ENCODE peak calls at places on chromosomes 12 and 14, in five cellular contexts. E is neuronal stem cell, O is IMR-90, A is mesendoderm, D is mesenchymal stem cell. Q is an unnamed sample.
A peak's percentile ranks its signal among the peaks of the same experiment; 100 is the strongest.

GRCh38 chr14:104011824-104012517 is 69.6 kb upstream of the RD3L start:
- DNase-seq in E (no peak), O (no peak), A (no peak), D (no peak), Q (peak; percentile 30)

GRCh38 chr12:52879394-52880351 is 25.2 kb downstream of the KRT8 start:
- DNase-seq in E (peak; percentile 93), O (peak; percentile 86), A (peak; percentile 98), D (peak; percentile 92), Q (peak; percentile 84)

GRCh38 chr12:39959467-39959866 is 146.4 kb downstream of the SLC2A13 start:
- DNase-seq in E (no peak), O (no peak), A (no peak), D (no peak), Q (no peak)

GRCh38 chr14:72402429-72402772 is 470.2 kb downstream of the RGS6 start:
- DNase-seq in E (no peak), O (no peak), A (no peak), D (no peak), Q (no peak)

GRCh38 chr12:31510034-31510433 is 80.9 kb downstream of the DENND5B start:
- DNase-seq in E (no peak), O (peak; percentile 22), A (no peak), D (no peak), Q (no peak)

GRCh38 chr12:57735198-57735855 is 3.2 kb downstream of the AGAP2 start:
- DNase-seq in E (no peak), O (no peak), A (peak; percentile 56), D (no peak), Q (no peak)

GRCh38 chr12:50058743-50059312 is 1.4 kb downstream of the ASIC1 start:
- DNase-seq in E (no peak), O (no peak), A (no peak), D (no peak), Q (no peak)

GRCh38 chr14:68476212-68476964 is 316.5 kb downstream of the ZFP36L1 start:
- DNase-seq in E (no peak), O (peak; percentile 84), A (peak; percentile 80), D (peak; percentile 97), Q (peak; percentile 77)

GRCh38 chr14:38197001-38197760 is 10.5 kb upstream of the SSTR1 start:
- DNase-seq in E (no peak), O (peak; percentile 38), A (no peak), D (no peak), Q (no peak)

GRCh38 chr14:68819260-68819691 is 26.4 kb upstream of the ZFP36L1 start:
- DNase-seq in E (no peak), O (peak; percentile 66), A (peak; percentile 92), D (peak; percentile 70), Q (peak; percentile 86)

GRCh38 chr12:114342651-114343050 is 63.3 kb downstream of the TBX5 start:
- DNase-seq in E (no peak), O (peak; percentile 2), A (no peak), D (no peak), Q (no peak)

GRCh38 chr12:41983394-41983793 is 161.3 kb downstream of the GXYLT1 start:
- DNase-seq in E (no peak), O (no peak), A (no peak), D (no peak), Q (no peak)

GRCh38 chr12:38905480-38906351 is at the start of gene CPNE8:
- DNase-seq in E (peak; percentile 52), O (no peak), A (peak; percentile 77), D (peak; percentile 94), Q (peak; percentile 85)

GRCh38 chr14:37443461-37443860 is 151.6 kb downstream of the FOXA1 start:
- DNase-seq in E (no peak), O (peak; percentile 49), A (no peak), D (no peak), Q (no peak)

GRCh38 chr12:8455727-8456360 is at the start of gene CLEC6A:
- DNase-seq in E (no peak), O (no peak), A (no peak), D (no peak), Q (no peak)

GRCh38 chr12:5461966-5462365 is 30.1 kb downstream of the NTF3 start:
- DNase-seq in E (no peak), O (no peak), A (peak; percentile 20), D (no peak), Q (no peak)

GRCh38 chr12:95349291-95349690 is 124.7 kb upstream of the METAP2 start:
- DNase-seq in E (no peak), O (no peak), A (no peak), D (no peak), Q (no peak)

GRCh38 chr12:43675048-43675904 is 83.3 kb downstream of the PUS7L start:
- DNase-seq in E (no peak), O (no peak), A (peak; percentile 83), D (no peak), Q (peak; percentile 99)

GRCh38 chr12:14239350-14239934 is 126.0 kb upstream of the ATF7IP start:
- DNase-seq in E (no peak), O (no peak), A (peak; percentile 94), D (peak; percentile 86), Q (peak; percentile 100)

GRCh38 chr12:122265433-122265832 is 861 bp downstream of the VPS33A start:
- DNase-seq in E (no peak), O (no peak), A (no peak), D (no peak), Q (no peak)

GRCh38 chr14:50711043-50711442 is 42.9 kb upstream of the SAV1 start:
- DNase-seq in E (no peak), O (no peak), A (no peak), D (no peak), Q (no peak)

GRCh38 chr12:5808956-5809355 is 136.1 kb downstream of the ANO2 start:
- DNase-seq in E (no peak), O (peak; percentile 85), A (no peak), D (peak; percentile 63), Q (no peak)

GRCh38 chr12:56042430-56043203 is 899 bp downstream of the RPS26 start:
- DNase-seq in E (no peak), O (no peak), A (no peak), D (peak; percentile 18), Q (no peak)

GRCh38 chr14:81536125-81536771 is 2.6 kb upstream of the SEL1L start:
- DNase-seq in E (no peak), O (no peak), A (peak; percentile 58), D (no peak), Q (peak; percentile 50)

GRCh38 chr12:90390947-90391346 is 564.0 kb downstream of the CCER1 start:
- DNase-seq in E (no peak), O (no peak), A (no peak), D (no peak), Q (peak; percentile 4)

GRCh38 chr14:20679907-20680306 is 4.5 kb upstream of the RNASE4 start:
- DNase-seq in E (no peak), O (peak; percentile 37), A (peak; percentile 47), D (peak; percentile 22), Q (peak; percentile 23)

GRCh38 chr12:123050331-123050809 is 69.9 kb downstream of the ARL6IP4 start:
- DNase-seq in E (no peak), O (peak; percentile 75), A (no peak), D (peak; percentile 88), Q (no peak)

GRCh38 chr12:57591567-57592325 is 754 bp downstream of the PIP4K2C start:
- DNase-seq in E (no peak), O (peak; percentile 21), A (peak; percentile 28), D (peak; percentile 49), Q (peak; percentile 59)

GRCh38 chr14:88911811-88912210 is 87.4 kb downstream of the TTC8 start:
- DNase-seq in E (no peak), O (no peak), A (no peak), D (no peak), Q (no peak)

DNA sequence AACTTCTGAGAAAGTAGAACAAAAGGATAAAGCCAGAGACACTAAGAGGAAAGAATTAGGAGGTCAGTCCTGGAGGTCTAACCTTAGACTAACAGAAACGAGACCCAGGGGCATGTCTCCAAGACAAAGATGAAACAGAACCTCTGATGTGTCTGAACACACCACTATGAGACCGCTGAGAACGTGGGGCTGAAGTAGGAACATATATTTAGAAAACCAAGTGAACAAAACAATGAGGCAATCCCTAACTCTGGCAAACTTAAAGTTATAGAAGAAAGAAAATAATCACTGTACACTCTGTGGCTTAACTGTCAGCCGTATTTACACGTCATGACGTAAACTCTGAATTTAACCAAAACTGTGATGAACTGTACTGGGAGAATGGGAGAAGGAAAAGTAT is 17.9 kb downstream of the KCTD10 start:
- DNase-seq in E (no peak), O (peak; percentile 89), A (no peak), D (peak; percentile 72), Q (no peak)
- H2BK120ac ChIP-seq in E (no peak overlapping the region), O (peak overlapping the region; percentile 96), A (no peak overlapping the region), D (no peak overlapping the region), Q (no peak overlapping the region)

DNA sequence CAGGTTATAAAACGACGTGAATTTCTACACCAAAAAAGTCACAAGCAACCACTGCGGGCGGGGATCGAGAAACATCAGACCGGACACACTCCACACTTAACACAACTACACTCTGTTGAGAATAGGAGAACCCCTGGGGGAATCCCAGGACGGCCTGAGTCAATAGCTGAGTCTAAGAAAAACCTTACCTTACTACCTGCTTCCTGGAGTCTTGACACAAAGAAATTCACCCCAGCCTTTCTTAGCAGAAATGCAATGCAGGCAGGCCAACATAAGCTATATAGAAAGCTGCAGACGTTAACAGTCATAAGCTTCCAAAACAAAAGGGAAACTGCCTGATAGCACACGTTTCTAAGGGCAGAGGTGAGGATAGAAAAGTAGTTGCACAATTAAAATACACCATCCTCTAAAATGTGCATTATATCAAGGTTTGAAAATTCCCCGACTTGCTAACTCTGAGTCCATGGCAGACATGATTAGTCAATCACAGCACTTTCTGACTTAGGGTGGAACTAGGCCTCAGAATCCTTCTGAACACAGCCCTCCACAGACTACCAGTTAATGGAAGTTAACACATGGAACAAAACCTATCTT is 68.0 kb downstream of the CCDC88C start:
- DNase-seq in E (no peak), O (no peak), A (no peak), D (no peak), Q (no peak)
- H2BK5ac ChIP-seq in E (no peak overlapping the region), O (no peak overlapping the region), A (no peak overlapping the region), D (no peak overlapping the region), Q (no peak overlapping the region)

GRCh38 chr12:124888203-124888602 is 24.5 kb upstream of the SCARB1 start:
- DNase-seq in E (no peak), O (no peak), A (no peak), D (no peak), Q (no peak)
- H2BK120ac ChIP-seq in E (no peak overlapping the region), O (no peak overlapping the region), A (no peak overlapping the region), D (no peak overlapping the region), Q (no peak overlapping the region)

DNA sequence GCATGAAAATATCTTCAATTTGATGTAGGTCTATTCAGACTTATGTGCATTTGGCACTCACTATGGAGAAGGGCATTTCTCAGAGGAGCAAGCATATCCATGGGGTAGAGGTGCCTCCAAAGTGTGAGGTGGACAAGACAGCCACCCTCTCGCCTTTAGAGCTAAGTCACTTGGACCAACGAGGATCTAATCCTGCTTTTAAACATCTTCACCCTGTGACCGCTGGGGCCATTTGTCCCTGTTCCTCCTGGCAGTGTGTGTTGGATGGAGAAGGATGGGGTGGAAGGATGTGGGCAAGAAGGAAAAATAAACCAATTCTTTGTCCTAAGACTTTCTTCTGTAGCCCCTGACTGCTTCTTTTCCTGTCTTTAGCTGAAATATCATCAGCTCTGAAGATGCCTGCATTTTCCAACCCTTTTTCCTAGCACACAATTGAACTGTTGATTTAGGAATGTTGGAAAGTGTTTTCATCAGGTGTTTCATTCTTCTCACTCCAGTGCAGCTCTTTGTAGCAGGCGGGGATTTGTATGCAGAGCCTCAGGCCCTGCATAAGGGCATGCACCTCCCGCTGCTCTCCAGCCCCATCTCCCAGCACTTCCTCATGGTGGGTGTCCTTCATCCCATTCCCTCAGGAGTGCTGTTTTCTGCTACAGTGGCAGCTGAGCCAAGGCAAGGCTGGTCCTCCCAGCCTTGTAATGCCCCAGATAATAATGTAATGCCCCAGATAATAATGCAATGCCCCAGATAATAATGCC is 5.3 kb downstream of the FGF6 start:
- DNase-seq in E (no peak), O (no peak), A (peak; percentile 78), D (no peak), Q (no peak)
- H2BK5ac ChIP-seq in E (no peak overlapping the region), O (no peak overlapping the region), A (peak overlapping the region; percentile 55), D (no peak overlapping the region), Q (no peak overlapping the region)

Q was measured in trophoblast cell.